ENCODE peak calls at places on chromosomes 16 and 17, in seven cellular contexts. One of them, this sample, is unnamed.

GRCh38 chr16:27795992-27796614 is 246.2 kb downstream of the KATNIP start:
- DNase-seq in hepatocyte: peak
- DNase-seq in stimulated activated naive B cell treated with anti-CD40 and anti-IgM and Interleukin-4, amounts not matched to agents 10 μg/mL and 1 μg/mL and 100 μg/mL, for 72 hours: no peak
- DNase-seq in HFFc6: peak
- DNase-seq in EH: peak
- DNase-seq in mesendoderm: peak
- DNase-seq in HepG2: peak
- DNase-seq in this sample: no peak

GRCh38 chr17:31510273-31511175 is 119.0 kb downstream of the RAB11FIP4 start:
- DNase-seq in hepatocyte: no peak
- DNase-seq in stimulated activated naive B cell treated with anti-CD40 and anti-IgM and Interleukin-4, amounts not matched to agents 10 μg/mL and 1 μg/mL and 100 μg/mL, for 72 hours: no peak
- DNase-seq in HFFc6: peak
- DNase-seq in EH: peak
- DNase-seq in mesendoderm: no peak
- DNase-seq in HepG2: no peak
- DNase-seq in this sample: no peak

GRCh38 chr17:30297715-30298114 is 6.0 kb upstream of the BLMH start:
- DNase-seq in hepatocyte: no peak
- DNase-seq in stimulated activated naive B cell treated with anti-CD40 and anti-IgM and Interleukin-4, amounts not matched to agents 10 μg/mL and 1 μg/mL and 100 μg/mL, for 72 hours: no peak
- DNase-seq in HFFc6: no peak
- DNase-seq in EH: no peak
- DNase-seq in mesendoderm: no peak
- DNase-seq in HepG2: no peak
- DNase-seq in this sample: no peak

GRCh38 chr16:55836158-55836611 is 3.3 kb upstream of the CES1 start:
- DNase-seq in hepatocyte: no peak
- DNase-seq in stimulated activated naive B cell treated with anti-CD40 and anti-IgM and Interleukin-4, amounts not matched to agents 10 μg/mL and 1 μg/mL and 100 μg/mL, for 72 hours: no peak
- DNase-seq in HFFc6: no peak
- DNase-seq in EH: no peak
- DNase-seq in mesendoderm: peak
- DNase-seq in HepG2: peak
- DNase-seq in this sample: no peak

GRCh38 chr17:41404024-41404651 is 6.7 kb upstream of the KRT31 start:
- DNase-seq in hepatocyte: peak
- DNase-seq in stimulated activated naive B cell treated with anti-CD40 and anti-IgM and Interleukin-4, amounts not matched to agents 10 μg/mL and 1 μg/mL and 100 μg/mL, for 72 hours: no peak
- DNase-seq in HFFc6: peak
- DNase-seq in EH: peak
- DNase-seq in mesendoderm: peak
- DNase-seq in HepG2: peak
- DNase-seq in this sample: no peak

GRCh38 chr16:48963901-48964615 is 317.6 kb downstream of the CBLN1 start:
- DNase-seq in hepatocyte: peak
- DNase-seq in stimulated activated naive B cell treated with anti-CD40 and anti-IgM and Interleukin-4, amounts not matched to agents 10 μg/mL and 1 μg/mL and 100 μg/mL, for 72 hours: no peak
- DNase-seq in HFFc6: peak
- DNase-seq in EH: peak
- DNase-seq in mesendoderm: peak
- DNase-seq in HepG2: no peak
- DNase-seq in this sample: no peak

GRCh38 chr17:78343099-78343432 is 16.8 kb downstream of the SOCS3 start:
- DNase-seq in hepatocyte: peak
- DNase-seq in stimulated activated naive B cell treated with anti-CD40 and anti-IgM and Interleukin-4, amounts not matched to agents 10 μg/mL and 1 μg/mL and 100 μg/mL, for 72 hours: no peak
- DNase-seq in HFFc6: peak
- DNase-seq in EH: peak
- DNase-seq in mesendoderm: peak
- DNase-seq in HepG2: no peak
- DNase-seq in this sample: no peak

GRCh38 chr17:76543482-76544122 is 3.8 kb downstream of the PRCD start:
- DNase-seq in hepatocyte: no peak
- DNase-seq in stimulated activated naive B cell treated with anti-CD40 and anti-IgM and Interleukin-4, amounts not matched to agents 10 μg/mL and 1 μg/mL and 100 μg/mL, for 72 hours: no peak
- DNase-seq in HFFc6: no peak
- DNase-seq in EH: no peak
- DNase-seq in mesendoderm: peak
- DNase-seq in HepG2: no peak
- DNase-seq in this sample: no peak

GRCh38 chr17:55175788-55176425 is 88.9 kb upstream of the HLF start:
- DNase-seq in hepatocyte: no peak
- DNase-seq in stimulated activated naive B cell treated with anti-CD40 and anti-IgM and Interleukin-4, amounts not matched to agents 10 μg/mL and 1 μg/mL and 100 μg/mL, for 72 hours: no peak
- DNase-seq in HFFc6: no peak
- DNase-seq in EH: no peak
- DNase-seq in mesendoderm: no peak
- DNase-seq in HepG2: no peak
- DNase-seq in this sample: no peak

GRCh38 chr16:88002211-88002610 is 51.0 kb downstream of the BANP start:
- DNase-seq in hepatocyte: no peak
- DNase-seq in stimulated activated naive B cell treated with anti-CD40 and anti-IgM and Interleukin-4, amounts not matched to agents 10 μg/mL and 1 μg/mL and 100 μg/mL, for 72 hours: no peak
- DNase-seq in HFFc6: no peak
- DNase-seq in EH: no peak
- DNase-seq in mesendoderm: no peak
- DNase-seq in HepG2: no peak
- DNase-seq in this sample: no peak

GRCh38 chr16:9128346-9129342 is 37.2 kb downstream of the HAPSTR1 start:
- DNase-seq in hepatocyte: no peak
- DNase-seq in stimulated activated naive B cell treated with anti-CD40 and anti-IgM and Interleukin-4, amounts not matched to agents 10 μg/mL and 1 μg/mL and 100 μg/mL, for 72 hours: no peak
- DNase-seq in HFFc6: no peak
- DNase-seq in EH: no peak
- DNase-seq in mesendoderm: no peak
- DNase-seq in HepG2: no peak
- DNase-seq in this sample: no peak

GRCh38 chr17:73283841-73284282 is 22.2 kb upstream of the CPSF4L start:
- DNase-seq in hepatocyte: no peak
- DNase-seq in stimulated activated naive B cell treated with anti-CD40 and anti-IgM and Interleukin-4, amounts not matched to agents 10 μg/mL and 1 μg/mL and 100 μg/mL, for 72 hours: no peak
- DNase-seq in HFFc6: no peak
- DNase-seq in EH: no peak
- DNase-seq in mesendoderm: peak
- DNase-seq in HepG2: no peak
- DNase-seq in this sample: no peak

GRCh38 chr17:6910987-6911603 is 79.6 kb upstream of the TEKT1 start:
- DNase-seq in hepatocyte: peak
- DNase-seq in stimulated activated naive B cell treated with anti-CD40 and anti-IgM and Interleukin-4, amounts not matched to agents 10 μg/mL and 1 μg/mL and 100 μg/mL, for 72 hours: no peak
- DNase-seq in HFFc6: peak
- DNase-seq in EH: peak
- DNase-seq in mesendoderm: peak
- DNase-seq in HepG2: peak
- DNase-seq in this sample: no peak

GRCh38 chr16:53054670-53055485 is at the start of gene CHD9:
- DNase-seq in hepatocyte: peak
- DNase-seq in stimulated activated naive B cell treated with anti-CD40 and anti-IgM and Interleukin-4, amounts not matched to agents 10 μg/mL and 1 μg/mL and 100 μg/mL, for 72 hours: peak
- DNase-seq in HFFc6: peak
- DNase-seq in EH: peak
- DNase-seq in mesendoderm: peak
- DNase-seq in HepG2: peak
- DNase-seq in this sample: peak

GRCh38 chr16:11547517-11547916 is 39.2 kb downstream of the LITAF start:
- DNase-seq in hepatocyte: no peak
- DNase-seq in stimulated activated naive B cell treated with anti-CD40 and anti-IgM and Interleukin-4, amounts not matched to agents 10 μg/mL and 1 μg/mL and 100 μg/mL, for 72 hours: no peak
- DNase-seq in HFFc6: no peak
- DNase-seq in EH: no peak
- DNase-seq in mesendoderm: no peak
- DNase-seq in HepG2: no peak
- DNase-seq in this sample: no peak

GRCh38 chr16:22188267-22188594 is 17.8 kb upstream of the EEF2K start:
- DNase-seq in hepatocyte: no peak
- DNase-seq in stimulated activated naive B cell treated with anti-CD40 and anti-IgM and Interleukin-4, amounts not matched to agents 10 μg/mL and 1 μg/mL and 100 μg/mL, for 72 hours: no peak
- DNase-seq in HFFc6: no peak
- DNase-seq in EH: no peak
- DNase-seq in mesendoderm: no peak
- DNase-seq in HepG2: no peak
- DNase-seq in this sample: no peak

GRCh38 chr17:77419547-77420475 is 279.0 kb downstream of the SEC14L1 start:
- DNase-seq in hepatocyte: no peak
- DNase-seq in stimulated activated naive B cell treated with anti-CD40 and anti-IgM and Interleukin-4, amounts not matched to agents 10 μg/mL and 1 μg/mL and 100 μg/mL, for 72 hours: no peak
- DNase-seq in HFFc6: no peak
- DNase-seq in EH: peak
- DNase-seq in mesendoderm: peak
- DNase-seq in HepG2: peak
- DNase-seq in this sample: no peak

GRCh38 chr17:38619451-38619795 is 13.7 kb upstream of the SRCIN1 start:
- DNase-seq in hepatocyte: no peak
- DNase-seq in stimulated activated naive B cell treated with anti-CD40 and anti-IgM and Interleukin-4, amounts not matched to agents 10 μg/mL and 1 μg/mL and 100 μg/mL, for 72 hours: no peak
- DNase-seq in HFFc6: no peak
- DNase-seq in EH: no peak
- DNase-seq in mesendoderm: no peak
- DNase-seq in HepG2: no peak
- DNase-seq in this sample: no peak